ENCODE peak calls at places on chromosomes 3 and 15, in eight cellular contexts. C, N, R, P, Y, Q, O and V are unnamed samples.

GRCh38 chr3:66609660-66610547 is 109.1 kb upstream of the LRIG1 start:
- DNase-seq in C (no peak), N (peak; percentile 43), R (peak; percentile 88), P (no peak), Y (peak; percentile 84), Q (peak; percentile 5), O (peak; percentile 90), V (no peak)

GRCh38 chr3:141643816-141644215 is 94.3 kb upstream of the RNF7 start:
- DNase-seq in C (no peak), N (no peak), R (no peak), P (no peak), Y (no peak), Q (no peak), O (no peak), V (no peak)

GRCh38 chr3:178274711-178275110 is 261.5 kb upstream of the KCNMB2 start:
- DNase-seq in C (no peak), N (no peak), R (no peak), P (no peak), Y (no peak), Q (no peak), O (no peak), V (no peak)

GRCh38 chr3:194272861-194273266 is 78.3 kb downstream of the CPN2 start:
- DNase-seq in C (no peak), N (peak; percentile 93), R (no peak), P (no peak), Y (no peak), Q (no peak), O (no peak), V (peak; percentile 78)

GRCh38 chr15:74200394-74200793 is 2.2 kb downstream of the STRA6 start:
- DNase-seq in C (peak; percentile 73), N (peak; percentile 80), R (peak; percentile 98), P (no peak), Y (no peak), Q (peak; percentile 84), O (peak; percentile 75), V (no peak)

GRCh38 chr3:175386630-175387029 is 527.5 kb downstream of the NAALADL2 start:
- DNase-seq in C (peak; percentile 94), N (peak; percentile 74), R (peak; percentile 68), P (no peak), Y (peak; percentile 69), Q (peak; percentile 45), O (peak; percentile 99), V (no peak)

GRCh38 chr15:26564354-26564753 is 208.5 kb downstream of the GABRB3 start:
- DNase-seq in C (no peak), N (no peak), R (no peak), P (no peak), Y (no peak), Q (no peak), O (no peak), V (no peak)

GRCh38 chr3:112293368-112294321 is at the start of gene SLC9C1:
- DNase-seq in C (peak; percentile 53), N (peak; percentile 73), R (peak; percentile 84), P (peak; percentile 58), Y (peak; percentile 31), Q (peak; percentile 23), O (peak; percentile 56), V (peak; percentile 25)

GRCh38 chr15:73540161-73540560 is 93.0 kb downstream of the NPTN start:
- DNase-seq in C (no peak), N (no peak), R (peak; percentile 39), P (no peak), Y (no peak), Q (no peak), O (no peak), V (no peak)

GRCh38 chr3:190458040-190458439 is 8.3 kb upstream of the TMEM207 start:
- DNase-seq in C (peak; percentile 4), N (peak; percentile 14), R (peak; percentile 2), P (no peak), Y (no peak), Q (no peak), O (no peak), V (no peak)

GRCh38 chr3:172204716-172205115 is 165.3 kb downstream of the FNDC3B start:
- DNase-seq in C (no peak), N (no peak), R (no peak), P (no peak), Y (no peak), Q (no peak), O (peak; percentile 55), V (no peak)

GRCh38 chr15:56820333-56820732 is 87.0 kb upstream of the ZNF280D start:
- DNase-seq in C (no peak), N (no peak), R (no peak), P (no peak), Y (no peak), Q (no peak), O (no peak), V (no peak)

GRCh38 chr3:115146418-115147328 is at the start of gene ZBTB20:
- DNase-seq in C (peak; percentile 66), N (peak; percentile 79), R (peak; percentile 54), P (peak; percentile 40), Y (no peak), Q (peak; percentile 42), O (peak; percentile 70), V (peak; percentile 46)

GRCh38 chr3:115627180-115628074 is 4.1 kb downstream of the GAP43 start:
- DNase-seq in C (no peak), N (no peak), R (no peak), P (no peak), Y (no peak), Q (no peak), O (no peak), V (no peak)

GRCh38 chr3:188229726-188230125 is 75.8 kb downstream of the LPP start:
- DNase-seq in C (no peak), N (no peak), R (no peak), P (no peak), Y (no peak), Q (no peak), O (no peak), V (no peak)

GRCh38 chr15:77841376-77841775 is 208.7 kb upstream of the LINGO1 start:
- DNase-seq in C (no peak), N (no peak), R (no peak), P (no peak), Y (no peak), Q (no peak), O (no peak), V (no peak)

GRCh38 chr15:42131826-42132806 is 24.3 kb downstream of the PLA2G4F start:
- DNase-seq in C (no peak), N (no peak), R (peak; percentile 45), P (no peak), Y (no peak), Q (no peak), O (no peak), V (no peak)

GRCh38 chr15:39628131-39628482 is 47.2 kb downstream of the THBS1 start:
- DNase-seq in C (no peak), N (no peak), R (no peak), P (no peak), Y (no peak), Q (no peak), O (no peak), V (no peak)
- TF ChIP-seq CTCF in C (peak; percentile 66), N (peak; percentile 22), R (no peak), P (peak; percentile 26), Y (no peak), Q (no peak), O (no peak), V (peak; percentile 22)

DNA sequence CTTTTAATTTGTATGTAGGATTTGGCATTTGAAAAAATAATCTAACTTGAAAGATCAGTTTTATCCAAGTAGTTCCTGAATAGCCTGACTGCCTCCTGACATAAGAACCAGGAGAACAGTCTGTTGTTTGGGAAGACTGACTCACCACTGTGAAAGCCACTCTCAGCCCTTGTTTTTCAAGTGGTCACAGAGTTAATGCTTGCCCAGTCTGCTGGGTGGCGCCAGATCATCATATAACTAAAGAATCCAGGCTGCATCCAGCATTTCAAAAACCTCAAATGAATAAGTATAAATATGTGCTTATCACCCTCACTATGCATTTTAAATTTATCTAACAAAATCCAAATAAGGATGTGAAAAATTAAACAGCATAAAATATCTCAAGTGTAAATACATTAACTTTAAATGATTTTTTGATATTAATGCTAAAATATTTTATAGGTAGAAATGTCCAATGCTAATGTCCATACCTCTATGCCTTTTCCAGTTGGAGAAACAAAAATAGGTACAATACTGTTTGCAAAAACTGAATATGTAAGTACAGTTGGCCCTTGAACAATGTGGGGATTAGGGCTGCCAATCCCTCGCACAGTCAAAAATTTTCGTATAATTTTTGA is 26.9 kb upstream of the ZBBX start:
- DNase-seq in C (no peak), N (peak; percentile 20), R (peak; percentile 85), P (peak; percentile 26), Y (peak; percentile 48), Q (peak; percentile 53), O (peak; percentile 67), V (no peak)
- TF ChIP-seq CTCF in C (peak; percentile 8), N (peak; percentile 1), R (peak; percentile 59), P (peak; percentile 77), Y (peak; percentile 69), Q (peak; percentile 28), O (peak; percentile 62), V (no peak)

GRCh38 chr3:10693457-10693856 is 122.6 kb upstream of the SLC6A11 start:
- DNase-seq in C (peak; percentile 10), N (no peak), R (peak; percentile 17), P (no peak), Y (no peak), Q (no peak), O (no peak), V (no peak)
- TF ChIP-seq CTCF in C (peak; percentile 59), N (no peak), R (no peak), P (no peak), Y (no peak), Q (no peak), O (no peak), V (no peak)

DNA sequence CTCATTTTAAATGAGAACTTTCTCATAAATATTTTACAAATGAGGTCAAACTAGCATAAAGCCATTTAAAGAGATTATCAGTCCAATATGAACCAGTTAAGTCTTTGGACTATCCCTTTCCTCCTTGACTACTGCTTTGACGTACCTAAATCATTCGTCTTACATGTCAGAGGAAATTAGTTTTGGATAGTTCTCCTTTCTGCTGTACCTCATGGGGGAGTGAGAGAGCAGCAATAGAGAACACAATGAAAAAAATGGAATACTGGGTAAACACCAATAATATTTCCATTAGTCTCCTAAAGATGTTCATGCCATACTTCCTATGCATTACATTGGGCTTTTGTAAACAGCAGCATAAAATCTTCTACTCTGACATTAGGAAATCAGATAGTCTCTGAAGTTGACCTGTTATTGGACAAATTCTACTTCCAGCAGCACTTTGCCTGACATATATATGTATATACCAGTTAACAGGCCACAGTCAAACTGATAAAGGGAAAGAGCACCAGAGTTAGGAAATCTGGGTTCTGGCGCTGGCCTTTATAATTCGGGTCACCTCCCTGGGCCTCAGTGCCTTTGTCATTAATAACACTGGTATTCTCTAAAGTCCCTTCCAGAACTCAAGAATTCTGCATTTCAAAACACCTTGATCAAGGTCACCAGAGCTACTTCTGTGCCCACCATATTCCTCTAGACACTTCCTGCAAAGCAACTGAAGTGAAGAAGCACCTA is 26.8 kb downstream of the TIMMDC1 start:
- DNase-seq in C (peak; percentile 15), N (peak; percentile 6), R (no peak), P (no peak), Y (no peak), Q (no peak), O (peak; percentile 14), V (no peak)
- TF ChIP-seq CTCF in C (peak; percentile 63), N (peak; percentile 51), R (peak; percentile 6), P (no peak), Y (peak; percentile 32), Q (no peak), O (peak; percentile 27), V (peak; percentile 37)

GRCh38 chr3:71708478-71709098 is 16.6 kb downstream of the EIF4E3 start:
- DNase-seq in C (no peak), N (no peak), R (no peak), P (no peak), Y (no peak), Q (no peak), O (no peak), V (no peak)
- TF ChIP-seq CTCF in C (no peak), N (no peak), R (no peak), P (no peak), Y (no peak), Q (no peak), O (no peak), V (no peak)